ENCODE peak calls at places on chromosomes 13 and 19, in nine cellular contexts. One of them, this sample, is unnamed.

GRCh38 chr13:111621164-111621563 is 300.7 kb downstream of the TEX29 start:
- DNase-seq in nephron progenitor cell: no peak
- DNase-seq in heart left ventricle: no peak
- DNase-seq in foreskin fibroblast: no peak
- DNase-seq in AG09319: no peak
- DNase-seq in WTC11: no peak
- DNase-seq in fibroblast of lung: no peak
- DNase-seq in cardiac fibroblast: no peak
- DNase-seq in psoas muscle: no peak
- DNase-seq in this sample: no peak

GRCh38 chr13:46025157-46025556 is 27.4 kb downstream of the ZC3H13 start:
- DNase-seq in nephron progenitor cell: no peak
- DNase-seq in heart left ventricle: no peak
- DNase-seq in foreskin fibroblast: no peak
- DNase-seq in AG09319: no peak
- DNase-seq in WTC11: no peak
- DNase-seq in fibroblast of lung: no peak
- DNase-seq in cardiac fibroblast: no peak
- DNase-seq in psoas muscle: no peak
- DNase-seq in this sample: no peak

GRCh38 chr13:101545521-101545920 is 93.0 kb downstream of the ITGBL1 start:
- DNase-seq in nephron progenitor cell: no peak
- DNase-seq in heart left ventricle: no peak
- DNase-seq in foreskin fibroblast: peak
- DNase-seq in AG09319: no peak
- DNase-seq in WTC11: no peak
- DNase-seq in fibroblast of lung: no peak
- DNase-seq in cardiac fibroblast: peak
- DNase-seq in psoas muscle: no peak
- DNase-seq in this sample: no peak

GRCh38 chr13:97068146-97068545 is 73.9 kb upstream of the OXGR1 start:
- DNase-seq in nephron progenitor cell: no peak
- DNase-seq in heart left ventricle: no peak
- DNase-seq in foreskin fibroblast: no peak
- DNase-seq in AG09319: no peak
- DNase-seq in WTC11: no peak
- DNase-seq in fibroblast of lung: no peak
- DNase-seq in cardiac fibroblast: no peak
- DNase-seq in psoas muscle: no peak
- DNase-seq in this sample: peak

GRCh38 chr13:27997904-27998522 is 9.5 kb upstream of the URAD start:
- DNase-seq in nephron progenitor cell: peak
- DNase-seq in heart left ventricle: peak
- DNase-seq in foreskin fibroblast: peak
- DNase-seq in AG09319: no peak
- DNase-seq in WTC11: peak
- DNase-seq in fibroblast of lung: peak
- DNase-seq in cardiac fibroblast: peak
- DNase-seq in psoas muscle: no peak
- DNase-seq in this sample: peak

GRCh38 chr19:39473443-39473960 is 7.1 kb upstream of the TIMM50 start:
- DNase-seq in nephron progenitor cell: no peak
- DNase-seq in heart left ventricle: no peak
- DNase-seq in foreskin fibroblast: no peak
- DNase-seq in AG09319: no peak
- DNase-seq in WTC11: no peak
- DNase-seq in fibroblast of lung: no peak
- DNase-seq in cardiac fibroblast: no peak
- DNase-seq in psoas muscle: no peak
- DNase-seq in this sample: no peak

GRCh38 chr13:45339867-45340266 is 1.1 kb downstream of the TPT1 start:
- DNase-seq in nephron progenitor cell: no peak
- DNase-seq in heart left ventricle: no peak
- DNase-seq in foreskin fibroblast: no peak
- DNase-seq in AG09319: no peak
- DNase-seq in WTC11: no peak
- DNase-seq in fibroblast of lung: no peak
- DNase-seq in cardiac fibroblast: no peak
- DNase-seq in psoas muscle: no peak
- DNase-seq in this sample: no peak

GRCh38 chr19:1796395-1797142 is 15.5 kb downstream of the ATP8B3 start:
- DNase-seq in nephron progenitor cell: no peak
- DNase-seq in heart left ventricle: no peak
- DNase-seq in foreskin fibroblast: no peak
- DNase-seq in AG09319: no peak
- DNase-seq in WTC11: no peak
- DNase-seq in fibroblast of lung: no peak
- DNase-seq in cardiac fibroblast: no peak
- DNase-seq in psoas muscle: no peak
- DNase-seq in this sample: no peak

GRCh38 chr19:17450264-17451075 is 2.0 kb upstream of the TMEM221 start:
- DNase-seq in nephron progenitor cell: no peak
- DNase-seq in heart left ventricle: no peak
- DNase-seq in foreskin fibroblast: no peak
- DNase-seq in AG09319: no peak
- DNase-seq in WTC11: no peak
- DNase-seq in fibroblast of lung: no peak
- DNase-seq in cardiac fibroblast: no peak
- DNase-seq in psoas muscle: no peak
- DNase-seq in this sample: no peak

GRCh38 chr13:29886446-29886845 is 36.0 kb upstream of the UBL3 start:
- DNase-seq in nephron progenitor cell: no peak
- DNase-seq in heart left ventricle: no peak
- DNase-seq in foreskin fibroblast: no peak
- DNase-seq in AG09319: no peak
- DNase-seq in WTC11: no peak
- DNase-seq in fibroblast of lung: no peak
- DNase-seq in cardiac fibroblast: no peak
- DNase-seq in psoas muscle: no peak
- DNase-seq in this sample: no peak

GRCh38 chr19:45998834-45999233 is 3.6 kb downstream of the CCDC61 start:
- DNase-seq in nephron progenitor cell: no peak
- DNase-seq in heart left ventricle: no peak
- DNase-seq in foreskin fibroblast: no peak
- DNase-seq in AG09319: no peak
- DNase-seq in WTC11: no peak
- DNase-seq in fibroblast of lung: no peak
- DNase-seq in cardiac fibroblast: no peak
- DNase-seq in psoas muscle: no peak
- DNase-seq in this sample: no peak

GRCh38 chr19:38444026-38444425 is 10.5 kb downstream of the RYR1 start:
- DNase-seq in nephron progenitor cell: no peak
- DNase-seq in heart left ventricle: no peak
- DNase-seq in foreskin fibroblast: no peak
- DNase-seq in AG09319: no peak
- DNase-seq in WTC11: no peak
- DNase-seq in fibroblast of lung: no peak
- DNase-seq in cardiac fibroblast: no peak
- DNase-seq in psoas muscle: no peak
- DNase-seq in this sample: no peak

GRCh38 chr13:109271555-109271954 is 514.8 kb downstream of the IRS2 start:
- DNase-seq in nephron progenitor cell: no peak
- DNase-seq in heart left ventricle: no peak
- DNase-seq in foreskin fibroblast: no peak
- DNase-seq in AG09319: no peak
- DNase-seq in WTC11: no peak
- DNase-seq in fibroblast of lung: no peak
- DNase-seq in cardiac fibroblast: no peak
- DNase-seq in psoas muscle: no peak
- DNase-seq in this sample: no peak

GRCh38 chr13:32134241-32134801 is 102.7 kb downstream of the FRY start:
- DNase-seq in nephron progenitor cell: no peak
- DNase-seq in heart left ventricle: no peak
- DNase-seq in foreskin fibroblast: peak
- DNase-seq in AG09319: no peak
- DNase-seq in WTC11: no peak
- DNase-seq in fibroblast of lung: peak
- DNase-seq in cardiac fibroblast: peak
- DNase-seq in psoas muscle: no peak
- DNase-seq in this sample: no peak

GRCh38 chr19:2455481-2456300 is 1.1 kb downstream of the LMNB2 start:
- DNase-seq in nephron progenitor cell: peak
- DNase-seq in heart left ventricle: no peak
- DNase-seq in foreskin fibroblast: peak
- DNase-seq in AG09319: no peak
- DNase-seq in WTC11: peak
- DNase-seq in fibroblast of lung: no peak
- DNase-seq in cardiac fibroblast: peak
- DNase-seq in psoas muscle: peak
- DNase-seq in this sample: no peak

GRCh38 chr19:5489511-5489910 is 34.3 kb downstream of the ZNRF4 start:
- DNase-seq in nephron progenitor cell: no peak
- DNase-seq in heart left ventricle: no peak
- DNase-seq in foreskin fibroblast: no peak
- DNase-seq in AG09319: no peak
- DNase-seq in WTC11: no peak
- DNase-seq in fibroblast of lung: no peak
- DNase-seq in cardiac fibroblast: no peak
- DNase-seq in psoas muscle: no peak
- DNase-seq in this sample: no peak

GRCh38 chr19:18848860-18849661 is 17.3 kb downstream of the UPF1 start:
- DNase-seq in nephron progenitor cell: no peak
- DNase-seq in heart left ventricle: peak
- DNase-seq in foreskin fibroblast: peak
- DNase-seq in AG09319: no peak
- DNase-seq in WTC11: no peak
- DNase-seq in fibroblast of lung: no peak
- DNase-seq in cardiac fibroblast: peak
- DNase-seq in psoas muscle: peak
- DNase-seq in this sample: no peak

GRCh38 chr13:110565296-110565695 is 3.8 kb upstream of the RAB20 start:
- DNase-seq in nephron progenitor cell: no peak
- DNase-seq in heart left ventricle: no peak
- DNase-seq in foreskin fibroblast: no peak
- DNase-seq in AG09319: no peak
- DNase-seq in WTC11: no peak
- DNase-seq in fibroblast of lung: no peak
- DNase-seq in cardiac fibroblast: no peak
- DNase-seq in psoas muscle: no peak
- DNase-seq in this sample: no peak

GRCh38 chr19:38710416-38710702 is 33.9 kb downstream of the CAPN12 start:
- DNase-seq in nephron progenitor cell: no peak
- DNase-seq in heart left ventricle: no peak
- DNase-seq in foreskin fibroblast: no peak
- DNase-seq in AG09319: no peak
- DNase-seq in WTC11: no peak
- DNase-seq in fibroblast of lung: no peak
- DNase-seq in cardiac fibroblast: no peak
- DNase-seq in psoas muscle: no peak
- DNase-seq in this sample: no peak

GRCh38 chr19:29887498-29887897 is 54.5 kb upstream of the URI1 start:
- DNase-seq in nephron progenitor cell: no peak
- DNase-seq in heart left ventricle: no peak
- DNase-seq in foreskin fibroblast: peak
- DNase-seq in AG09319: no peak
- DNase-seq in WTC11: no peak
- DNase-seq in fibroblast of lung: no peak
- DNase-seq in cardiac fibroblast: no peak
- DNase-seq in psoas muscle: no peak
- DNase-seq in this sample: peak
- TF ChIP-seq CTCF in nephron progenitor cell: no peak
- TF ChIP-seq CTCF in heart left ventricle: no peak
- TF ChIP-seq CTCF in foreskin fibroblast: no peak
- TF ChIP-seq CTCF in AG09319: no peak
- TF ChIP-seq CTCF in WTC11: no peak
- TF ChIP-seq CTCF in fibroblast of lung: no peak
- TF ChIP-seq CTCF in cardiac fibroblast: no peak
- TF ChIP-seq CTCF in psoas muscle: peak
- TF ChIP-seq CTCF in this sample: no peak

DNA sequence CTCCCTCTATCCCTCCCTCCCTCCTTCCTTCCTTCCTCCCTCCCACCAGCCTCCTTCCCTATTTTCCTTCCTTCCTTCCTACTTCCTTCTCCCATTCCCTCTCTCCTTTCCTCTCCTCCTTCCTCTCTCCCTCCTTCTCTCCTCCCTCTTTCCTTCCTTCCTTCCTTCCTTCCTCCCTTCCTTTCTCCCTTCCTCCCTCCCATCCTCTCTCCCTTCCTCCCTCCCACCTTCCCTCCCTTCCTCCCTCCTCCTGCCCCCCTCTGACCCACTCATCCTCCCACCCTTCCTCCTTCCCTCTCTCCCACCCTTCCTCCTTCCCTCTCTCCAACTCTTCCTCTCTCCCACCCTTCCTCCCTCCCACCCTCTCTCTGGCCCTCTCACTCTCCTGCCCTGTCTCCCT is 132.1 kb downstream of the ZNF536 start:
- DNase-seq in nephron progenitor cell: no peak
- DNase-seq in heart left ventricle: no peak
- DNase-seq in foreskin fibroblast: no peak
- DNase-seq in AG09319: no peak
- DNase-seq in WTC11: no peak
- DNase-seq in fibroblast of lung: no peak
- DNase-seq in cardiac fibroblast: no peak
- DNase-seq in psoas muscle: no peak
- DNase-seq in this sample: no peak
- TF ChIP-seq CTCF in nephron progenitor cell: no peak
- TF ChIP-seq CTCF in heart left ventricle: no peak
- TF ChIP-seq CTCF in foreskin fibroblast: no peak
- TF ChIP-seq CTCF in AG09319: no peak
- TF ChIP-seq CTCF in WTC11: no peak
- TF ChIP-seq CTCF in fibroblast of lung: no peak
- TF ChIP-seq CTCF in cardiac fibroblast: no peak
- TF ChIP-seq CTCF in psoas muscle: no peak
- TF ChIP-seq CTCF in this sample: no peak

GRCh38 chr13:53200498-53201453 is 172.2 kb downstream of the OLFM4 start:
- DNase-seq in nephron progenitor cell: peak
- DNase-seq in heart left ventricle: peak
- DNase-seq in foreskin fibroblast: peak
- DNase-seq in AG09319: no peak
- DNase-seq in WTC11: peak
- DNase-seq in fibroblast of lung: peak
- DNase-seq in cardiac fibroblast: peak
- DNase-seq in psoas muscle: peak
- DNase-seq in this sample: peak
- TF ChIP-seq CTCF in nephron progenitor cell: peak
- TF ChIP-seq CTCF in heart left ventricle: peak
- TF ChIP-seq CTCF in foreskin fibroblast: peak
- TF ChIP-seq CTCF in AG09319: peak
- TF ChIP-seq CTCF in WTC11: peak
- TF ChIP-seq CTCF in fibroblast of lung: peak
- TF ChIP-seq CTCF in cardiac fibroblast: peak
- TF ChIP-seq CTCF in psoas muscle: peak
- TF ChIP-seq CTCF in this sample: peak

DNA sequence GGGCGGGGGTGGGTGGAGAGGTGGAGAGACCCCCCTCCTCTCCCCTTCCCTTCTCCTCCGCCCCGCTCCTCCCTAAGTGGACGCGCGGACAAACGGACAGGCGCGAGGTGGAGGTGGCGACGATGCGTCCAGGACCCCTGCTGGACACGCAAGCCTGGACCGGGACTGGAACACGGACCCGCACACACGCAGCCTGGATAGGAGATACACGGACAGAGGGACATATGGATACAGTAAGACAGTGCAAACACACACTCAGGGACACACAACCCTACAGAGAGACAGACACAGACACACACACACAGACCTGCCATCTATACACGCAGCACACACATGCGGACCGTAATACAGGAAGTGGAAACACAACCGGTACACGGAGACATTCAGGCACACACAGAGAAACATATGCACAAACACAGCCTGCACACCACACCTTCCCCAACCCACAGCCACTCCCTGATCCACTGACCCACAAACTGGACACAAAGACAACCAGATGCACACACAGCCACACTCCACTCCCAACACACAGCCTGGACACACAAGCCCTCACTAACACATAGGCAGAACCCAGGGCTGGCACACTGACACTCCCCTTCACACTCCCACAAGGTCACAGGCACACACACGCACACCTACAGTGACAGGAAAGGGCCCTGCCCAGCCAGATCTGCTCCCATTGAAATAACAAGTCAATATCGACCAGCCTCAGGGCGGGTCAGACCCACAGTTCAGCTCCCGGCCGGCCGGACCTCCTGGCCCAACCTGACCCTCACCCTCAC is 696 bp upstream of the ERFL start:
- DNase-seq in nephron progenitor cell: no peak
- DNase-seq in heart left ventricle: no peak
- DNase-seq in foreskin fibroblast: no peak
- DNase-seq in AG09319: no peak
- DNase-seq in WTC11: no peak
- DNase-seq in fibroblast of lung: no peak
- DNase-seq in cardiac fibroblast: no peak
- DNase-seq in psoas muscle: no peak
- DNase-seq in this sample: no peak
- TF ChIP-seq CTCF in nephron progenitor cell: no peak
- TF ChIP-seq CTCF in heart left ventricle: no peak
- TF ChIP-seq CTCF in foreskin fibroblast: no peak
- TF ChIP-seq CTCF in AG09319: no peak
- TF ChIP-seq CTCF in WTC11: no peak
- TF ChIP-seq CTCF in fibroblast of lung: no peak
- TF ChIP-seq CTCF in cardiac fibroblast: no peak
- TF ChIP-seq CTCF in psoas muscle: no peak
- TF ChIP-seq CTCF in this sample: no peak